ENCODE peak calls at places on chromosomes 2 and 18, in five cellular contexts. One of them, this sample, is unnamed.
A peak's percentile ranks its signal among the peaks of the same experiment; 100 is the strongest.

GRCh38 chr2:127347734-127348392 is 39.9 kb downstream of the MAP3K2 start:
- DNase-seq in cardiac muscle cell: no peak
- DNase-seq in Panc1: no peak
- DNase-seq in astrocyte of the spinal cord: no peak
- DNase-seq in glutamatergic neuron: no peak
- DNase-seq in this sample: no peak

GRCh38 chr2:101718993-101719571 is 21.6 kb downstream of the MAP4K4 start:
- DNase-seq in cardiac muscle cell: no peak
- DNase-seq in Panc1: no peak
- DNase-seq in astrocyte of the spinal cord: no peak
- DNase-seq in glutamatergic neuron: no peak
- DNase-seq in this sample: no peak

GRCh38 chr2:96961551-96961950 is 24.8 kb downstream of the FAM178B start:
- DNase-seq in cardiac muscle cell: no peak
- DNase-seq in Panc1: no peak
- DNase-seq in astrocyte of the spinal cord: no peak
- DNase-seq in glutamatergic neuron: no peak
- DNase-seq in this sample: peak; percentile 16

GRCh38 chr2:136114392-136114791 is 3.6 kb downstream of the CXCR4 start:
- DNase-seq in cardiac muscle cell: peak; percentile 3
- DNase-seq in Panc1: no peak
- DNase-seq in astrocyte of the spinal cord: no peak
- DNase-seq in glutamatergic neuron: no peak
- DNase-seq in this sample: no peak

GRCh38 chr2:1972428-1972827 is 228.1 kb upstream of the PXDN start:
- DNase-seq in cardiac muscle cell: peak; percentile 9
- DNase-seq in Panc1: no peak
- DNase-seq in astrocyte of the spinal cord: peak; percentile 81
- DNase-seq in glutamatergic neuron: no peak
- DNase-seq in this sample: no peak

GRCh38 chr18:47343291-47343690 is 91.8 kb upstream of the SKOR2 start:
- DNase-seq in cardiac muscle cell: no peak
- DNase-seq in Panc1: no peak
- DNase-seq in astrocyte of the spinal cord: no peak
- DNase-seq in glutamatergic neuron: no peak
- DNase-seq in this sample: no peak

GRCh38 chr2:107633580-107634147 is 193.0 kb upstream of the RGPD4 start:
- DNase-seq in cardiac muscle cell: peak; percentile 92
- DNase-seq in Panc1: no peak
- DNase-seq in astrocyte of the spinal cord: peak; percentile 84
- DNase-seq in glutamatergic neuron: no peak
- DNase-seq in this sample: no peak

GRCh38 chr2:217980036-217980435 is 22.8 kb downstream of the TNS1 start:
- DNase-seq in cardiac muscle cell: no peak
- DNase-seq in Panc1: no peak
- DNase-seq in astrocyte of the spinal cord: no peak
- DNase-seq in glutamatergic neuron: no peak
- DNase-seq in this sample: peak; percentile 44

GRCh38 chr2:30232801-30233130 is 1.4 kb downstream of the LBH start:
- DNase-seq in cardiac muscle cell: no peak
- DNase-seq in Panc1: no peak
- DNase-seq in astrocyte of the spinal cord: no peak
- DNase-seq in glutamatergic neuron: no peak
- DNase-seq in this sample: no peak

GRCh38 chr2:29981402-29981801 is 60.0 kb upstream of the ALK start:
- DNase-seq in cardiac muscle cell: no peak
- DNase-seq in Panc1: no peak
- DNase-seq in astrocyte of the spinal cord: no peak
- DNase-seq in glutamatergic neuron: no peak
- DNase-seq in this sample: no peak

GRCh38 chr2:60804473-60804872 is 48.4 kb downstream of the PAPOLG start:
- DNase-seq in cardiac muscle cell: no peak
- DNase-seq in Panc1: no peak
- DNase-seq in astrocyte of the spinal cord: no peak
- DNase-seq in glutamatergic neuron: no peak
- DNase-seq in this sample: no peak

GRCh38 chr18:54774971-54775665 is 53.2 kb upstream of the RAB27B start:
- DNase-seq in cardiac muscle cell: peak; percentile 14
- DNase-seq in Panc1: no peak
- DNase-seq in astrocyte of the spinal cord: peak; percentile 46
- DNase-seq in glutamatergic neuron: no peak
- DNase-seq in this sample: no peak

GRCh38 chr2:181290182-181290581 is 167.0 kb upstream of the ITGA4 start:
- DNase-seq in cardiac muscle cell: no peak
- DNase-seq in Panc1: no peak
- DNase-seq in astrocyte of the spinal cord: no peak
- DNase-seq in glutamatergic neuron: no peak
- DNase-seq in this sample: no peak

GRCh38 chr2:216925632-216926366 is 65.9 kb upstream of the TNP1 start:
- DNase-seq in cardiac muscle cell: no peak
- DNase-seq in Panc1: no peak
- DNase-seq in astrocyte of the spinal cord: no peak
- DNase-seq in glutamatergic neuron: no peak
- DNase-seq in this sample: no peak

GRCh38 chr2:69375494-69376353 is 11.3 kb downstream of the GFPT1 start:
- DNase-seq in cardiac muscle cell: peak; percentile 58
- DNase-seq in Panc1: no peak
- DNase-seq in astrocyte of the spinal cord: no peak
- DNase-seq in glutamatergic neuron: no peak
- DNase-seq in this sample: no peak

GRCh38 chr2:102304268-102304667 is 7.1 kb upstream of the IL1RL1 start:
- DNase-seq in cardiac muscle cell: peak; percentile 57
- DNase-seq in Panc1: no peak
- DNase-seq in astrocyte of the spinal cord: peak; percentile 35
- DNase-seq in glutamatergic neuron: no peak
- DNase-seq in this sample: no peak

GRCh38 chr18:68662779-68663178 is 52.1 kb downstream of the TMX3 start:
- DNase-seq in cardiac muscle cell: peak; percentile 31
- DNase-seq in Panc1: no peak
- DNase-seq in astrocyte of the spinal cord: peak; percentile 41
- DNase-seq in glutamatergic neuron: no peak
- DNase-seq in this sample: no peak

GRCh38 chr2:143607446-143608110 is 478.4 kb downstream of the ARHGAP15 start:
- DNase-seq in cardiac muscle cell: peak; percentile 30
- DNase-seq in Panc1: no peak
- DNase-seq in astrocyte of the spinal cord: no peak
- DNase-seq in glutamatergic neuron: no peak
- DNase-seq in this sample: no peak

GRCh38 chr18:36829362-36830140 is 624 bp downstream of the KIAA1328 start:
- DNase-seq in cardiac muscle cell: no peak
- DNase-seq in Panc1: no peak
- DNase-seq in astrocyte of the spinal cord: peak; percentile 44
- DNase-seq in glutamatergic neuron: peak; percentile 35
- DNase-seq in this sample: no peak

GRCh38 chr2:127675335-127676261 is at the start of gene LIMS2:
- DNase-seq in cardiac muscle cell: peak; percentile 41
- DNase-seq in Panc1: no peak
- DNase-seq in astrocyte of the spinal cord: no peak
- DNase-seq in glutamatergic neuron: no peak
- DNase-seq in this sample: no peak

GRCh38 chr2:96386470-96386869 is 50.9 kb downstream of the NCAPH start:
- DNase-seq in cardiac muscle cell: no peak
- DNase-seq in Panc1: no peak
- DNase-seq in astrocyte of the spinal cord: no peak
- DNase-seq in glutamatergic neuron: no peak
- DNase-seq in this sample: no peak

GRCh38 chr2:103387888-103388287 is 626.1 kb downstream of the TMEM182 start:
- DNase-seq in cardiac muscle cell: no peak
- DNase-seq in Panc1: no peak
- DNase-seq in astrocyte of the spinal cord: no peak
- DNase-seq in glutamatergic neuron: no peak
- DNase-seq in this sample: no peak

GRCh38 chr2:227570615-227571014 is 28.1 kb upstream of the SCYGR2 start:
- DNase-seq in cardiac muscle cell: no peak
- DNase-seq in Panc1: no peak
- DNase-seq in astrocyte of the spinal cord: no peak
- DNase-seq in glutamatergic neuron: no peak
- DNase-seq in this sample: no peak

GRCh38 chr18:3810271-3810670 is 360.3 kb downstream of the TGIF1 start:
- DNase-seq in cardiac muscle cell: peak; percentile 69
- DNase-seq in Panc1: no peak
- DNase-seq in astrocyte of the spinal cord: no peak
- DNase-seq in glutamatergic neuron: no peak
- DNase-seq in this sample: no peak

GRCh38 chr18:79625195-79625923 is 54.2 kb upstream of the CTDP1 start:
- DNase-seq in cardiac muscle cell: no peak
- DNase-seq in Panc1: no peak
- DNase-seq in astrocyte of the spinal cord: no peak
- DNase-seq in glutamatergic neuron: no peak
- DNase-seq in this sample: peak; percentile 63

GRCh38 chr18:79621501-79621900 is 58.1 kb upstream of the CTDP1 start:
- DNase-seq in cardiac muscle cell: no peak
- DNase-seq in Panc1: no peak
- DNase-seq in astrocyte of the spinal cord: no peak
- DNase-seq in glutamatergic neuron: no peak
- DNase-seq in this sample: no peak

GRCh38 chr18:79123948-79124347 is 54.8 kb downstream of the ATP9B start:
- DNase-seq in cardiac muscle cell: no peak
- DNase-seq in Panc1: no peak
- DNase-seq in astrocyte of the spinal cord: no peak
- DNase-seq in glutamatergic neuron: no peak
- DNase-seq in this sample: no peak

GRCh38 chr2:75920721-75921551 is 210.2 kb upstream of the GCFC2 start:
- DNase-seq in cardiac muscle cell: no peak
- DNase-seq in Panc1: no peak
- DNase-seq in astrocyte of the spinal cord: no peak
- DNase-seq in glutamatergic neuron: no peak
- DNase-seq in this sample: no peak

GRCh38 chr2:60306231-60306861 is 247.1 kb downstream of the BCL11A start:
- DNase-seq in cardiac muscle cell: peak; percentile 10
- DNase-seq in Panc1: no peak
- DNase-seq in astrocyte of the spinal cord: no peak
- DNase-seq in glutamatergic neuron: no peak
- DNase-seq in this sample: no peak

GRCh38 chr2:119522561-119523110 is 1.6 kb downstream of the SCTR start:
- DNase-seq in cardiac muscle cell: no peak
- DNase-seq in Panc1: no peak
- DNase-seq in astrocyte of the spinal cord: no peak
- DNase-seq in glutamatergic neuron: no peak
- DNase-seq in this sample: no peak

GRCh38 chr2:38374978-38375377 is 2.1 kb downstream of the ATL2 start:
- DNase-seq in cardiac muscle cell: no peak
- DNase-seq in Panc1: no peak
- DNase-seq in astrocyte of the spinal cord: no peak
- DNase-seq in glutamatergic neuron: no peak
- DNase-seq in this sample: no peak

GRCh38 chr2:108412995-108413726 is 35.4 kb downstream of the SULT1C4 start:
- DNase-seq in cardiac muscle cell: peak; percentile 90
- DNase-seq in Panc1: no peak
- DNase-seq in astrocyte of the spinal cord: peak; percentile 88
- DNase-seq in glutamatergic neuron: no peak
- DNase-seq in this sample: no peak

DNA sequence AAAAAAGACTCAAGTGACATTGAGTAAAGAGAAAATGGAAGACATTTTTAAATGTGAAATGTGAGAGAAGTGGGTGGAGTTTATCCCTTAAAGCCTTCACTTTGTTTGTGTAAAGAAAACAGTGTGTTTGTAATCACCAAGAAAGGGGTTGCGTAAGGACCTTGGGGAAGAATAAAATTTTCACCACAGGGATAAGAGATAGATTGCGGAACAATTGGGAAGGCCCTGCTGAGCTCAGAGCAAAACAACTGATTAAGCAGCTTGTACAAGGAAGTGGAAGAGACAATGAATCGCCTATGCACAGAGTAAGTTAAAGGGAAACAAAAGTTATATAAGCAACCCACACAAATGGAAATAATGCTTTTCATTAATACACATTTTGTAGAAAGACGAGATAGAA is 327.7 kb downstream of the RAD51AP2 start:
- DNase-seq in cardiac muscle cell: no peak
- DNase-seq in Panc1: no peak
- DNase-seq in astrocyte of the spinal cord: no peak
- DNase-seq in glutamatergic neuron: no peak
- DNase-seq in this sample: no peak
- TF ChIP-seq CTCF in cardiac muscle cell: no peak
- TF ChIP-seq CTCF in Panc1: no peak
- TF ChIP-seq CTCF in astrocyte of the spinal cord: no peak
- TF ChIP-seq CTCF in glutamatergic neuron: no peak
- TF ChIP-seq CTCF in this sample: no peak

GRCh38 chr2:134855709-134856108 is 17.3 kb downstream of the ACMSD start:
- DNase-seq in cardiac muscle cell: no peak
- DNase-seq in Panc1: no peak
- DNase-seq in astrocyte of the spinal cord: no peak
- DNase-seq in glutamatergic neuron: no peak
- DNase-seq in this sample: no peak
- TF ChIP-seq CTCF in cardiac muscle cell: no peak
- TF ChIP-seq CTCF in Panc1: no peak
- TF ChIP-seq CTCF in astrocyte of the spinal cord: no peak
- TF ChIP-seq CTCF in glutamatergic neuron: no peak
- TF ChIP-seq CTCF in this sample: no peak

DNA sequence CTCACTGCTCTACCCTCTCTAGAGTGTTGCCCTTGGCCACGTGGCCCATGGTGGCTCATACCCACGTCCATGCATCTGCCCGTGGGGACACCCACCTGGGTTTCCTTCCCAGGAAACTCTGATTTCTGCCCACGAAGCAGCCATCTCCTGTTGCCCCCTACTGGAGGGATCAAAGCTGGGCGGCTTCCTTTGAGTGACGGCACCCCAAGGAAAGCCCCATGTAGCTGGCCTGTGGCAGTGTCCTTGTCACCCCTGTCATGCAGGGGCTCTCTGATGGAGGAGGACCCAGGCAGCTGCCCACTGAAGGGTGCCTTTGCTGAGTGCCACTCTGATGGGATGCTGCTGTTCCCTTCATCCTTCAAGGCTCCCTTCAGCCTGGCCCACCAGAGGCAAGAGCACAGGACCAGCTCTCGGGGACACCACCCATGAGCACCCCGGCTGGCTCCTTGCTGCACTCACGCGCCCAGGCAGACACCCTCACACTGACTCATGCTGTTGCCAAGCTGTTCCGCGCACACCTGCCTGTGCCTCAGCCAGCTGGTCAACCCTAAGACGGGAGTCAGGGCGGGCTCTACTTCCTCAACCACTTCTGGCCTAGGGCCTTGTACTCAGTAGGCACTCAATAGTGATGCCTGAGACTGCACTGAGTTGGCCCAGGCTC is 101.1 kb downstream of the CTIF start:
- DNase-seq in cardiac muscle cell: no peak
- DNase-seq in Panc1: no peak
- DNase-seq in astrocyte of the spinal cord: no peak
- DNase-seq in glutamatergic neuron: peak; percentile 17
- DNase-seq in this sample: no peak
- TF ChIP-seq CTCF in cardiac muscle cell: peak; percentile 42
- TF ChIP-seq CTCF in Panc1: no peak
- TF ChIP-seq CTCF in astrocyte of the spinal cord: peak; percentile 46
- TF ChIP-seq CTCF in glutamatergic neuron: peak; percentile 45
- TF ChIP-seq CTCF in this sample: no peak

DNA sequence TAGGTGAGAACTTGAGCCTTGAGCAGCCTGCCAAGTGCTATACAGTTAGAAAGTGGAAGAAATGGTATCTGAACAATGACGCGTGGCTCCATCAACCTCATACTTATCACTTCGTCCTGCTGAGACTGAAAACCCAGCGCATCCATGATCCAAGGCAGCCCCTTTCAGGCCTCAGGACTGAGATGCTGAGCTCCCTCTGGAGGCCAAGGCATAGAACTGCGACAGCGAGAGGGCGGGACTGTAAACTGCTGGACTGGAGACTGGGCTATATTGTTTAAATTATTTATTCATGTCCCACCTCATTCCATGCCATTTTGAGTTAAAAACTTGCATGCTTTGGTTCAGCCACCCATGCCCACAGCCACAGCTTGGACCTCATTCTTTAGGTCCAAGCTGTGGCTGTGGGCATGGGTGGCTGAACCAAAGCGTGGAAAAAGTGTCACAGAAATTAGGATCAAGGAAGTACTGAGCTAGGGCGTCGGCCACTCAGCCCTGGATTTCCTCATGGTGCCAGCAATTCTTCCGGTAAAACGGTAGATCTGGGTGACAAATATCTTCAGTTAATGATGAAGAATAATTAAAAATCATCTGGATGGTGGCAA is 195.5 kb downstream of the L3MBTL4 start:
- DNase-seq in cardiac muscle cell: peak; percentile 62
- DNase-seq in Panc1: peak; percentile 13
- DNase-seq in astrocyte of the spinal cord: peak; percentile 69
- DNase-seq in glutamatergic neuron: peak; percentile 81
- DNase-seq in this sample: no peak
- TF ChIP-seq CTCF in cardiac muscle cell: peak; percentile 85
- TF ChIP-seq CTCF in Panc1: peak; percentile 70
- TF ChIP-seq CTCF in astrocyte of the spinal cord: peak; percentile 97
- TF ChIP-seq CTCF in glutamatergic neuron: peak; percentile 79
- TF ChIP-seq CTCF in this sample: peak; percentile 27

This sample was measured in CD14-positive monocyte.